ENCODE peak calls at places on chromosomes 1 and 21, in six cellular contexts. C, P, M, W, J and S are unnamed samples.

GRCh38 chr1:183303325-183303645 is 114.9 kb downstream of the NMNAT2 start:
- DNase-seq in C (no peak), P (no peak), M (no peak), W (no peak), J (no peak), S (no peak)

GRCh38 chr21:45466330-45467220 is 61.6 kb downstream of the COL18A1 start:
- DNase-seq in C (no peak), P (no peak), M (no peak), W (no peak), J (no peak), S (no peak)

GRCh38 chr1:112852276-112852675 is 103.7 kb downstream of the SLC16A1 start:
- DNase-seq in C (peak; percentile 48), P (no peak), M (no peak), W (no peak), J (no peak), S (peak; percentile 80)

GRCh38 chr1:19744335-19744743 is 55.4 kb downstream of the TMCO4 start:
- DNase-seq in C (no peak), P (no peak), M (no peak), W (no peak), J (no peak), S (peak; percentile 90)

GRCh38 chr1:151989131-151989868 is 4.4 kb downstream of the S100A10 start:
- DNase-seq in C (peak; percentile 93), P (no peak), M (no peak), W (no peak), J (peak; percentile 30), S (peak; percentile 86)

GRCh38 chr21:41943468-41944250 is 10.2 kb downstream of the C2CD2 start:
- DNase-seq in C (no peak), P (no peak), M (peak; percentile 11), W (no peak), J (no peak), S (no peak)

GRCh38 chr1:44801491-44802305 is 1.5 kb downstream of the PLK3 start:
- DNase-seq in C (no peak), P (no peak), M (peak; percentile 40), W (peak; percentile 72), J (no peak), S (no peak)

GRCh38 chr1:154714638-154715037 is 106.7 kb upstream of the ADAR start:
- DNase-seq in C (peak; percentile 12), P (no peak), M (no peak), W (no peak), J (no peak), S (peak; percentile 27)

GRCh38 chr1:95023399-95024050 is 49.2 kb downstream of the ALG14 start:
- DNase-seq in C (no peak), P (no peak), M (no peak), W (no peak), J (no peak), S (no peak)

GRCh38 chr1:164673584-164674214 is 114.7 kb downstream of the PBX1 start:
- DNase-seq in C (no peak), P (no peak), M (peak; percentile 75), W (no peak), J (no peak), S (no peak)

GRCh38 chr1:28971980-28972771 is 57.8 kb downstream of the EPB41 start:
- DNase-seq in C (no peak), P (no peak), M (no peak), W (no peak), J (no peak), S (no peak)

GRCh38 chr1:242225770-242226573 is 227.1 kb upstream of the MAP1LC3C start:
- DNase-seq in C (peak; percentile 20), P (no peak), M (no peak), W (no peak), J (no peak), S (no peak)

GRCh38 chr21:41071410-41071809 is 96.5 kb upstream of the BACE2 start:
- DNase-seq in C (no peak), P (no peak), M (peak; percentile 70), W (no peak), J (no peak), S (no peak)

GRCh38 chr1:115668579-115668978 is 26.8 kb downstream of the VANGL1 start:
- DNase-seq in C (no peak), P (no peak), M (no peak), W (no peak), J (no peak), S (no peak)

GRCh38 chr1:162035241-162035640 is 11.6 kb upstream of the OLFML2B start:
- DNase-seq in C (peak; percentile 31), P (no peak), M (no peak), W (no peak), J (no peak), S (no peak)